ENCODE peak calls at places on chromosomes 11 and 22, in seven cellular contexts. K, S, F, V, G, D and E are unnamed samples.

GRCh38 chr11:68706237-68706636 is 21.9 kb downstream of the GAL start:
- DNase-seq in K (no peak), S (no peak), F (no peak), V (no peak), G (no peak), D (no peak), E (no peak)

GRCh38 chr11:123093686-123094085 is 31.8 kb upstream of the HSPA8 start:
- DNase-seq in K (no peak), S (no peak), F (no peak), V (no peak), G (no peak), D (no peak), E (no peak)

GRCh38 chr11:33936745-33937612 is 45.1 kb upstream of the LMO2 start:
- DNase-seq in K (peak), S (peak), F (no peak), V (no peak), G (no peak), D (no peak), E (no peak)

GRCh38 chr11:59728913-59729312 is 15.3 kb upstream of the OR10V1 start:
- DNase-seq in K (no peak), S (no peak), F (no peak), V (no peak), G (no peak), D (no peak), E (no peak)

GRCh38 chr11:68813778-68814177 is 27.9 kb downstream of the CPT1A start:
- DNase-seq in K (no peak), S (no peak), F (no peak), V (no peak), G (no peak), D (no peak), E (no peak)

GRCh38 chr11:68904458-68904847 is 762 bp downstream of the IGHMBP2 start:
- DNase-seq in K (peak), S (no peak), F (no peak), V (no peak), G (no peak), D (no peak), E (no peak)

GRCh38 chr22:21921184-21921721 is 31.4 kb downstream of the PPM1F start:
- DNase-seq in K (no peak), S (no peak), F (no peak), V (no peak), G (no peak), D (no peak), E (no peak)

GRCh38 chr11:17413414-17414316 is 25.2 kb upstream of the KCNJ11 start:
- DNase-seq in K (no peak), S (no peak), F (no peak), V (no peak), G (no peak), D (no peak), E (no peak)

GRCh38 chr11:20110908-20111669 is 49.2 kb downstream of the DBX1 start:
- DNase-seq in K (peak), S (peak), F (no peak), V (peak), G (peak), D (peak), E (no peak)

GRCh38 chr22:49749227-49749626 is 78.4 kb downstream of the BRD1 start:
- DNase-seq in K (no peak), S (no peak), F (no peak), V (no peak), G (no peak), D (no peak), E (no peak)

GRCh38 chr22:50699754-50700386 is 27.2 kb downstream of the SHANK3 start:
- DNase-seq in K (no peak), S (no peak), F (no peak), V (no peak), G (no peak), D (no peak), E (no peak)

GRCh38 chr22:20430641-20431519 is 6.7 kb downstream of the SCARF2 start:
- DNase-seq in K (peak), S (no peak), F (peak), V (no peak), G (no peak), D (peak), E (no peak)

GRCh38 chr22:37715760-37716159 is 18.9 kb downstream of the TRIOBP start:
- DNase-seq in K (no peak), S (no peak), F (no peak), V (no peak), G (no peak), D (no peak), E (no peak)

GRCh38 chr11:35804446-35805040 is 139.3 kb upstream of the LDLRAD3 start:
- DNase-seq in K (no peak), S (no peak), F (no peak), V (no peak), G (no peak), D (no peak), E (no peak)

GRCh38 chr11:83219095-83219494 is 25.6 kb downstream of the ANKRD42 start:
- DNase-seq in K (peak), S (no peak), F (no peak), V (no peak), G (no peak), D (no peak), E (no peak)

GRCh38 chr11:2377511-2378443 is 667 bp downstream of the CD81 start:
- DNase-seq in K (peak), S (peak), F (peak), V (no peak), G (no peak), D (no peak), E (no peak)

GRCh38 chr22:43235445-43236400 is 48.8 kb upstream of the TTLL12 start:
- DNase-seq in K (no peak), S (no peak), F (no peak), V (no peak), G (no peak), D (no peak), E (no peak)

GRCh38 chr11:8786933-8787332 is 104.3 kb downstream of the RPL27A start:
- DNase-seq in K (no peak), S (no peak), F (no peak), V (no peak), G (no peak), D (no peak), E (no peak)

GRCh38 chr11:126890561-126890960 is 110.0 kb downstream of the KIRREL3 start:
- DNase-seq in K (no peak), S (no peak), F (no peak), V (no peak), G (no peak), D (no peak), E (no peak)

GRCh38 chr22:30246962-30247376 is 410 bp upstream of the LIF start:
- DNase-seq in K (peak), S (no peak), F (no peak), V (no peak), G (no peak), D (no peak), E (no peak)

GRCh38 chr11:35623708-35624168 is 5.5 kb downstream of the FJX1 start:
- DNase-seq in K (no peak), S (no peak), F (no peak), V (peak), G (peak), D (no peak), E (no peak)

GRCh38 chr11:8281266-8281665 is 17.6 kb upstream of the LMO1 start:
- DNase-seq in K (no peak), S (no peak), F (no peak), V (no peak), G (no peak), D (no peak), E (no peak)

GRCh38 chr11:4957396-4957795 is 1.9 kb upstream of the OR51A2 start:
- DNase-seq in K (no peak), S (no peak), F (no peak), V (no peak), G (no peak), D (no peak), E (no peak)

GRCh38 chr11:122486793-122487495 is 168.6 kb upstream of the UBASH3B start:
- DNase-seq in K (no peak), S (no peak), F (no peak), V (no peak), G (no peak), D (peak), E (no peak)

GRCh38 chr22:50269573-50270301 is 443 bp downstream of the MAPK11 start:
- DNase-seq in K (peak), S (peak), F (no peak), V (no peak), G (no peak), D (no peak), E (no peak)

GRCh38 chr22:17563936-17564391 is 666 bp downstream of the SLC25A18 start:
- DNase-seq in K (no peak), S (peak), F (no peak), V (no peak), G (no peak), D (no peak), E (no peak)

GRCh38 chr22:44127353-44127752 is 53.4 kb upstream of the PARVG start:
- DNase-seq in K (no peak), S (peak), F (no peak), V (no peak), G (no peak), D (no peak), E (no peak)

GRCh38 chr11:78645226-78646202 is 70.8 kb upstream of the NARS2 start:
- DNase-seq in K (peak), S (peak), F (peak), V (peak), G (no peak), D (peak), E (peak)

GRCh38 chr11:128884054-128884453 is 7.1 kb upstream of the KCNJ5 start:
- DNase-seq in K (no peak), S (no peak), F (no peak), V (no peak), G (no peak), D (no peak), E (no peak)

GRCh38 chr11:128884703-128885338 is 6.3 kb upstream of the KCNJ5 start:
- DNase-seq in K (peak), S (peak), F (peak), V (peak), G (no peak), D (peak), E (no peak)

GRCh38 chr11:128888034-128888985 is 2.8 kb upstream of the KCNJ5 start:
- DNase-seq in K (no peak), S (no peak), F (no peak), V (no peak), G (no peak), D (no peak), E (no peak)

GRCh38 chr11:128889657-128890213 is 1.4 kb upstream of the KCNJ5 start:
- DNase-seq in K (no peak), S (no peak), F (no peak), V (no peak), G (no peak), D (no peak), E (no peak)

GRCh38 chr11:128886401-128887119 is 4.6 kb upstream of the KCNJ5 start:
- DNase-seq in K (peak), S (no peak), F (no peak), V (no peak), G (no peak), D (no peak), E (no peak)
- TF ChIP-seq CTCF in K (no peak), S (peak), F (no peak), V (peak), G (peak), D (peak), E (no peak)

DNA sequence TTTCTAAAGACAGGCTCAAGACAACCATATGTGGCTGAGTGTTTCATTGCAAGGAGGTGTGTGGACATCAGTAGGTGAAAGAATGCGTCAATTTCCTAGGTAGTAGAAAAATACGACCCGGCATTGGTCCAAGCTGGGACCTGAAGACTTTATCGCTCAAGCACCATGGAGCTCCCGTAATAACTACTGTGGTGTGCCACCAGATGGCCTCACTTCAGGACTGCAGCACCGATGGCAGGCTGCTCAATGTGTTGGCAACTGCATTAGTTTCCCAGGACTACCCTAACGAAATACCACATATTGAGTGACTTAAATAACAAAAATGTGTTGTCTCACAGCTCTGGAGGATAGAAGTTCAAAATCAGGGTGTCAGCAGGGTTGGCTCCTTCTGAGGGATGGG is 72.4 kb upstream of the FAT3 start:
- DNase-seq in K (no peak), S (no peak), F (no peak), V (no peak), G (no peak), D (no peak), E (no peak)
- TF ChIP-seq CTCF in K (no peak), S (no peak), F (no peak), V (no peak), G (peak), D (peak), E (no peak)

DNA sequence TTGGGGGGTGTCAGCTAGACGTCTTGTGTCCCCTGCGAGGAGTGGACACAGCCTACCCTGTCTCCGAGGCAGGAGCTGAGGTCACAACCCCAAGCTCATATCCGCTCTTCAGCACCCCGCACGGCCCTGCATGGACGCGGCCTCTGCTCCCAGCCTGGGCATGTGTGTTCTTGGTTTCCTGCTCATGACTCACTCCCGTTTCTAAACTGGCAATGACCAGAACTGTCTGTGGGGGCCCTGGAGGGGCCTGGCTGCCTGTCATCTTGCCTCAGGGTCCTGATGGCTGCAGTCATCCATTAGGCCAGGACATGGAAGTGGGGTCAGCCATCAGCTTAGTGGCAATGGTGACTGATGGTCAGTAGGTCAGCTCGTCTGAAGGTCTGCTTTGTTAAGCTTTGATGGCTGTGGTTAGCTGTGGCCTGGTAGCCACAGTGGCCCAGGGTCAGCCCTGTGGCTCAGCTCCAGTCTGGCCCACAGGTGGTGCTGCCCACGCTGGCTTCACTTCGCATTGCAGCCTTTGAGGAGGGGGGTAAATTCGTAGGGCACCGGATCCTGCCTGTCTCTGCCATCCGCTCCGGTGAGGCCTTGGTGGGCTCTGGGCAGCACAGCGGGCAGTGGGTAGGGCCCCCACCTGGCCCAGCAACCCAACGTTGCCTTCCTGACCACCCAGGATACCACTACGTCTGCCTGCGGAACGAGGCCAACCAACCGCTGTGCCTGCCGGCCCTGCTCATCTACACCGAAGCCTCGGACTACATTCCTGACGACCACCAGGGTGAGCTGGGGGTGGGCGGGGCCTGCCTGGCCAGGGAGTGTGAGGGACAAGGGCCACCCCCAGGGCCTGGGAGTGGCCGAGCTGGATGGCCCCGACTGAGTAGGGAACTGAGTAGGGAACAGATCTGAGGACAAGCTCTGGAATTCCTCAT is 12.0 kb downstream of the PLCB3 start:
- DNase-seq in K (no peak), S (no peak), F (no peak), V (no peak), G (no peak), D (no peak), E (no peak)
- TF ChIP-seq CTCF in K (no peak), S (no peak), F (no peak), V (no peak), G (no peak), D (no peak), E (no peak)

GRCh38 chr11:62267050-62267449 is 2.9 kb upstream of the SCGB2A2 start:
- DNase-seq in K (no peak), S (no peak), F (no peak), V (no peak), G (no peak), D (no peak), E (no peak)

GRCh38 chr11:62273284-62273683 is 3.3 kb downstream of the SCGB2A2 start:
- DNase-seq in K (no peak), S (no peak), F (no peak), V (no peak), G (no peak), D (no peak), E (no peak)

GRCh38 chr11:62266558-62266957 is 3.4 kb upstream of the SCGB2A2 start:
- DNase-seq in K (no peak), S (no peak), F (no peak), V (no peak), G (no peak), D (no peak), E (no peak)

GRCh38 chr11:62267576-62267975 is 2.4 kb upstream of the SCGB2A2 start:
- DNase-seq in K (no peak), S (no peak), F (no peak), V (no peak), G (no peak), D (no peak), E (no peak)

DNA sequence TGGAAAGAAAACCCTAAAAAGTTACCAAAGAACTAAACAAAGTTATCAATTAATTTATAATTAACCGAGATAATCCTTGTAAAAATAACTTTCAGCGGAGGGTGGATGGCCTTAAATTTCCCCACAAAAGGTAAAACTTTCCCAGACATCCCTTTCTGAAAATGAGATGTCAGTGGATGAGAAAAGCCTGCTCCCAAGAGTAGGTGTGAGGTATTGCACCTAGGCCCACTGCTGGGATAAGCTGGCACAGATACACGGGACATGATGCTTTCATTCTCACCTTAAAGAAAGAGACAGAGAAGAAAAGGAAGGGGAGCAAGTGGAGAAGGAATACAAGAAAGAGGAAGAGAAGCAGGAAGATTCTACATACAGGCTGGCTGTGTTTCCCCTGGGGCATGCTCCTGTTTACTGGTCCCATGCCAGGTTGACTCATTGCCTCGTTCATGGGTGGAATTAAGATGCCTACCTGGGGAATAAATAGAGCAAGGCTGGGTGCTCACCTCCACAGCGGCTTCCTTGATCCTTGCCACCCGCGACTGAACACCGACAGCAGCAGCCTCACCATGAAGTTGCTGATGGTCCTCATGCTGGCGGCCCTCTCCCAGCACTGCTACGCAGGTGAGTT is at the start of gene SCGB2A2:
- DNase-seq in K (peak), S (no peak), F (no peak), V (no peak), G (no peak), D (no peak), E (no peak)
- TF ChIP-seq CTCF in K (peak), S (no peak), F (no peak), V (no peak), G (no peak), D (peak), E (no peak)

DNA sequence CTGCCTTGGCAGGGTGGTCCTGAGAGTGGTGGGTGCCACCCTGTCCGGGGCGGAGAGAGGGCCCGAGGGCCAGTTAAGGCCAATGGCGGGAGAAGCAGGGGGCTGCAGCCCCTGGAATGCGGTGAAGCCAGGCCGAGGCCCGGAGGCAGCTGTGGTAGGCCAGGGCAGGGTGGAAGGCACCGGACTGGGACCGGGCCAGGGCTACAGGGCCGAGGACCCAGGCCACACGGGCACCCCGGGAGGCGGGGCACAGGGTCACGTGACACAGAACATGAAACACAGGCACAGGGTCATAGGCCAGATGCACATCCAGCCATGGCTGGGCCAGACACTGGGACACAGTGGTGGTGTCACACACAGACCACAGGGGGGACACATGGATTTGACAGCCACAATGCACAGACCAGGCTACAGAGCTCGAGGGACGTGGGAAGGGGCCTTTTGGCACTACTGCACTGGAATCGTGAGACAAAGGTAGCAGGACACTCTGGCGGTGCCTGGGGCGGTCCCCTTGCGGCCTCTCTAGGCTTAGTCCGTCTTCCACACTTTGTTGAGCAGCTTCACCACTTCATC is 2.8 kb downstream of the SLC25A1 start:
- DNase-seq in K (no peak), S (no peak), F (no peak), V (no peak), G (no peak), D (no peak), E (no peak)
- TF ChIP-seq CTCF in K (no peak), S (no peak), F (no peak), V (no peak), G (no peak), D (no peak), E (no peak)

GRCh38 chr22:45159652-45160462 is 3.9 kb upstream of the NUP50 start:
- DNase-seq in K (peak), S (no peak), F (no peak), V (no peak), G (no peak), D (no peak), E (no peak)
- TF ChIP-seq CTCF in K (no peak), S (no peak), F (no peak), V (no peak), G (no peak), D (peak), E (no peak)

GRCh38 chr11:119029069-119029339 is 1.7 kb downstream of the SLC37A4 start:
- DNase-seq in K (no peak), S (no peak), F (no peak), V (no peak), G (no peak), D (no peak), E (no peak)

GRCh38 chr11:119030029-119030328 is 698 bp downstream of the SLC37A4 start:
- DNase-seq in K (no peak), S (no peak), F (no peak), V (no peak), G (no peak), D (no peak), E (no peak)

GRCh38 chr11:119029340-119030028 is 1.2 kb downstream of the SLC37A4 start:
- DNase-seq in K (peak), S (peak), F (no peak), V (no peak), G (no peak), D (no peak), E (no peak)

GRCh38 chr11:119031912-119032280 is 1.2 kb upstream of the SLC37A4 start:
- DNase-seq in K (no peak), S (no peak), F (no peak), V (no peak), G (no peak), D (no peak), E (no peak)

GRCh38 chr11:119030329-119031047 is at the start of gene SLC37A4:
- DNase-seq in K (peak), S (peak), F (peak), V (peak), G (peak), D (peak), E (peak)
- TF ChIP-seq CTCF in K (peak), S (no peak), F (no peak), V (no peak), G (peak), D (peak), E (no peak)

GRCh38 chr11:62390237-62390636 is 28.6 kb upstream of the SCGB1A1 start:
- DNase-seq in K (no peak), S (no peak), F (no peak), V (no peak), G (no peak), D (no peak), E (no peak)

GRCh38 chr11:62392944-62393628 is 25.7 kb upstream of the SCGB1A1 start:
- DNase-seq in K (peak), S (no peak), F (no peak), V (no peak), G (no peak), D (no peak), E (no peak)

GRCh38 chr11:62390727-62391126 is 28.1 kb upstream of the SCGB1A1 start:
- DNase-seq in K (no peak), S (no peak), F (no peak), V (no peak), G (no peak), D (no peak), E (no peak)

GRCh38 chr11:62392506-62392905 is 26.3 kb upstream of the SCGB1A1 start:
- DNase-seq in K (no peak), S (no peak), F (no peak), V (no peak), G (no peak), D (no peak), E (no peak)

GRCh38 chr11:62391642-62392425 is 27.0 kb upstream of the SCGB1A1 start:
- DNase-seq in K (no peak), S (no peak), F (no peak), V (no peak), G (no peak), D (no peak), E (no peak)
- TF ChIP-seq CTCF in K (no peak), S (no peak), F (no peak), V (peak), G (peak), D (peak), E (no peak)